ENCODE peak calls at places on chromosome 1, in eight cellular contexts. K is lower leg skin; Z is fibroblast of lung; J is heart left ventricle; A is kidney; H is fibroblast of the aortic adventitia; F is CD8-positive, alpha-beta memory T cell; N is MM.1S. O is an unnamed sample.

GRCh38 chr1:153633161-153633746 is 612 bp upstream of the CHTOP start:
- DNase-seq in K (no peak), Z (no peak), J (peak), A (no peak), H (no peak), F (no peak), N (no peak), O (no peak)

GRCh38 chr1:236605030-236605806 is 902 bp upstream of the HEATR1 start:
- DNase-seq in K (no peak), Z (no peak), J (no peak), A (peak), H (no peak), F (no peak), N (no peak), O (no peak)

GRCh38 chr1:19715334-19716203 is 50.9 kb downstream of the HTR6 start:
- DNase-seq in K (peak), Z (peak), J (peak), A (peak), H (peak), F (peak), N (peak), O (peak)

GRCh38 chr1:38038836-38039235 is 7.8 kb downstream of the POU3F1 start:
- DNase-seq in K (no peak), Z (no peak), J (no peak), A (no peak), H (peak), F (no peak), N (no peak), O (peak)

GRCh38 chr1:10211805-10212405 is 1.5 kb downstream of the KIF1B start:
- DNase-seq in K (no peak), Z (no peak), J (peak), A (no peak), H (no peak), F (no peak), N (no peak), O (peak)

GRCh38 chr1:46458846-46459245 is 30.8 kb upstream of the DMBX1 start:
- DNase-seq in K (no peak), Z (no peak), J (no peak), A (no peak), H (no peak), F (no peak), N (no peak), O (no peak)

GRCh38 chr1:18632711-18633427 is 2.2 kb downstream of the PAX7 start:
- DNase-seq in K (no peak), Z (no peak), J (no peak), A (no peak), H (no peak), F (no peak), N (no peak), O (no peak)

GRCh38 chr1:9630331-9631081 is 21.0 kb upstream of the PIK3CD start:
- DNase-seq in K (no peak), Z (peak), J (no peak), A (no peak), H (no peak), F (no peak), N (no peak), O (no peak)

GRCh38 chr1:33719771-33720670 is 143.9 kb upstream of the HMGB4 start:
- DNase-seq in K (no peak), Z (no peak), J (no peak), A (no peak), H (peak), F (no peak), N (no peak), O (peak)

GRCh38 chr1:206558794-206559660 is 51.7 kb downstream of the RASSF5 start:
- DNase-seq in K (no peak), Z (no peak), J (no peak), A (no peak), H (no peak), F (no peak), N (peak), O (no peak)

GRCh38 chr1:243390315-243390875 is 134.6 kb downstream of the SDCCAG8 start:
- DNase-seq in K (no peak), Z (no peak), J (no peak), A (peak), H (no peak), F (no peak), N (no peak), O (no peak)

GRCh38 chr1:216739771-216740170 is 16.5 kb upstream of the ESRRG start:
- DNase-seq in K (no peak), Z (no peak), J (no peak), A (no peak), H (no peak), F (no peak), N (no peak), O (no peak)

GRCh38 chr1:236560213-236560771 is 36.5 kb downstream of the LGALS8 start:
- DNase-seq in K (no peak), Z (no peak), J (no peak), A (no peak), H (no peak), F (no peak), N (no peak), O (no peak)

GRCh38 chr1:81731989-81732388 is 68.7 kb upstream of the ADGRL2 start:
- DNase-seq in K (no peak), Z (no peak), J (no peak), A (no peak), H (peak), F (no peak), N (no peak), O (no peak)

GRCh38 chr1:89681045-89681729 is 48.3 kb downstream of the LRRC8C start:
- DNase-seq in K (no peak), Z (no peak), J (no peak), A (no peak), H (no peak), F (no peak), N (no peak), O (no peak)

GRCh38 chr1:87953109-87953508 is 624.4 kb downstream of the LMO4 start:
- DNase-seq in K (no peak), Z (no peak), J (no peak), A (no peak), H (peak), F (no peak), N (no peak), O (no peak)

GRCh38 chr1:9394010-9394409 is 101.3 kb downstream of the SPSB1 start:
- DNase-seq in K (no peak), Z (no peak), J (no peak), A (no peak), H (no peak), F (no peak), N (no peak), O (no peak)

GRCh38 chr1:101006553-101006952 is 19.0 kb downstream of the DPH5 start:
- DNase-seq in K (no peak), Z (peak), J (no peak), A (no peak), H (no peak), F (no peak), N (no peak), O (peak)

GRCh38 chr1:202806845-202807366 is 1.3 kb downstream of the KDM5B start:
- DNase-seq in K (no peak), Z (peak), J (peak), A (peak), H (no peak), F (peak), N (no peak), O (peak)

GRCh38 chr1:67166196-67166595 is at the start of gene IL23R:
- DNase-seq in K (no peak), Z (no peak), J (peak), A (no peak), H (no peak), F (peak), N (no peak), O (no peak)

GRCh38 chr1:152153996-152154395 is 5.0 kb downstream of the RPTN start:
- DNase-seq in K (no peak), Z (no peak), J (no peak), A (no peak), H (no peak), F (no peak), N (no peak), O (no peak)

GRCh38 chr1:15430787-15431570 is 7.3 kb upstream of the CTRC start:
- DNase-seq in K (peak), Z (peak), J (no peak), A (no peak), H (peak), F (peak), N (peak), O (peak)

GRCh38 chr1:220527279-220528048 is 472 bp upstream of the MARK1 start:
- DNase-seq in K (peak), Z (no peak), J (peak), A (peak), H (peak), F (no peak), N (no peak), O (peak)

GRCh38 chr1:244280859-244281258 is 170.8 kb downstream of the ADSS2 start:
- DNase-seq in K (no peak), Z (peak), J (no peak), A (no peak), H (no peak), F (no peak), N (no peak), O (peak)

GRCh38 chr1:75366595-75366994 is 232.4 kb downstream of the LHX8 start:
- DNase-seq in K (no peak), Z (no peak), J (no peak), A (no peak), H (no peak), F (no peak), N (no peak), O (no peak)
- H3K4me3 ChIP-seq in K (no peak), Z (no peak), J (no peak), A (no peak), H (no peak), F (no peak), N (no peak), O (no peak)

GRCh38 chr1:30757196-30757949 is at the start of gene LAPTM5:
- DNase-seq in K (peak), Z (peak), J (peak), A (peak), H (peak), F (peak), N (peak), O (peak)

GRCh38 chr1:30756206-30756544 is 1.4 kb downstream of the LAPTM5 start:
- DNase-seq in K (no peak), Z (no peak), J (no peak), A (no peak), H (no peak), F (no peak), N (no peak), O (no peak)

GRCh38 chr1:30755334-30755733 is 2.2 kb downstream of the LAPTM5 start:
- DNase-seq in K (no peak), Z (no peak), J (no peak), A (no peak), H (no peak), F (no peak), N (no peak), O (no peak)

GRCh38 chr1:30755746-30756145 is 1.8 kb downstream of the LAPTM5 start:
- DNase-seq in K (no peak), Z (no peak), J (no peak), A (no peak), H (no peak), F (no peak), N (no peak), O (no peak)

GRCh38 chr1:30756545-30757195 is 904 bp downstream of the LAPTM5 start:
- DNase-seq in K (peak), Z (peak), J (peak), A (peak), H (peak), F (peak), N (peak), O (peak)
- H3K4me3 ChIP-seq in K (peak), Z (no peak), J (peak), A (peak), H (no peak), F (peak), N (peak), O (no peak)

GRCh38 chr1:983736-984475 is 2.0 kb upstream of the PERM1 start:
- DNase-seq in K (no peak), Z (no peak), J (peak), A (peak), H (peak), F (peak), N (no peak), O (no peak)

GRCh38 chr1:982765-983436 is 1.0 kb upstream of the PERM1 start:
- DNase-seq in K (no peak), Z (no peak), J (peak), A (peak), H (no peak), F (no peak), N (no peak), O (no peak)

GRCh38 chr1:981491-981954 is 370 bp downstream of the PERM1 start:
- DNase-seq in K (no peak), Z (no peak), J (peak), A (no peak), H (no peak), F (no peak), N (no peak), O (no peak)

GRCh38 chr1:980602-981395 is 1.1 kb downstream of the PERM1 start:
- DNase-seq in K (no peak), Z (no peak), J (peak), A (peak), H (no peak), F (no peak), N (no peak), O (no peak)

DNA sequence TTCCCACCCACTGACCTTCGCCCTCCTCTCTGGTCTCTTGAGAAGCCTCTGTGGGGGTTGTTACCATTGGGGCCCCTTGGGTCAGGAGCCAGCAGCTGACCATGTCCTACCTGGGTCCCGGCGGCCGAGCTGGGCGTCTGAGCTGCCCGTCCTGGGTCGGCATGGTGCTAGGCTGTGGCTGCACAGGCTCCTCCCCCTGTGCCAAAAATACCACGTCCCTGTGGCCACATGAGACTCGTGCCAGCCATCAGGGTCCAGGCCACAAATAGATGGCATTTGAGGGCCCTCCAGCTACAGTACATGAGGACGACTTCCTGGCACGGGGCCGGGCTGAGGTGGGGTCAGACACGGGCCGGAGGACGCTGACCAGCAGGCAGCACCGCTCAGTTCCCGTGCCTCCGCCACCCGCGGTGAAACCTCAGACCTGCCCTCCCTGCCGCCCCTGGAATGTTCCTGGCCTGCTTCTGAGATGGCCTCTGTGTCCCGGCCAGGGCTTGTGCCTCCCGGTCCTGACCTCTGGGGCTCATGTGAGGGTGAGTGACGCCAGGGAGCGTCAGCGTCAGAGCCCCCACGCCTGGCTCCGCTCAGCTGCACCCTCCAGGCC is at the start of gene PERM1:
- DNase-seq in K (no peak), Z (no peak), J (peak), A (peak), H (no peak), F (no peak), N (no peak), O (no peak)
- H3K4me3 ChIP-seq in K (no peak), Z (no peak), J (peak), A (no peak), H (no peak), F (no peak), N (no peak), O (no peak)

GRCh38 chr1:224623310-224623714 is 7.2 kb downstream of the CNIH3 start:
- DNase-seq in K (no peak), Z (peak), J (no peak), A (no peak), H (no peak), F (no peak), N (no peak), O (peak)
- H3K4me3 ChIP-seq in K (no peak), Z (no peak), J (no peak), A (no peak), H (no peak), F (peak), N (no peak), O (no peak)

DNA sequence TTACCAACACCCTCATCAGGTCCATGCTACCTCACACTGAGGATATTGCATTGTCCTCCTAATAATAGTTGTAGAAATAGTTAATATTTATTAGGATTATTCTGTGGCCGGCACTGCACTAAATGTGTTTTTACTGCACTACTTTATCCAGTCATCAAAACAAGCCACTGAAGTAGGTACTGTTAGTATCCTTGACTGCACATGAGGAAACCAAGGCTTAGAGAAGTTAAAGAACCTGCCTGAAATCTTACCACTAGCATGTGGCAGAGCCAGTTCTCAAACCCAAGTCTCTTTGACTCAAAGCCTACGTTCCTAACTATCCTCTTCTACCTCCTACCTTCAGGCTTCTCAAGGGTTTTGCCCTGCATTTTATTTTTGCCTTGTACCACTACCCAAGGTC is 30.9 kb downstream of the FMO1 start:
- DNase-seq in K (no peak), Z (no peak), J (no peak), A (no peak), H (no peak), F (no peak), N (no peak), O (no peak)
- H3K4me3 ChIP-seq in K (no peak), Z (no peak), J (no peak), A (no peak), H (no peak), F (no peak), N (no peak), O (no peak)

DNA sequence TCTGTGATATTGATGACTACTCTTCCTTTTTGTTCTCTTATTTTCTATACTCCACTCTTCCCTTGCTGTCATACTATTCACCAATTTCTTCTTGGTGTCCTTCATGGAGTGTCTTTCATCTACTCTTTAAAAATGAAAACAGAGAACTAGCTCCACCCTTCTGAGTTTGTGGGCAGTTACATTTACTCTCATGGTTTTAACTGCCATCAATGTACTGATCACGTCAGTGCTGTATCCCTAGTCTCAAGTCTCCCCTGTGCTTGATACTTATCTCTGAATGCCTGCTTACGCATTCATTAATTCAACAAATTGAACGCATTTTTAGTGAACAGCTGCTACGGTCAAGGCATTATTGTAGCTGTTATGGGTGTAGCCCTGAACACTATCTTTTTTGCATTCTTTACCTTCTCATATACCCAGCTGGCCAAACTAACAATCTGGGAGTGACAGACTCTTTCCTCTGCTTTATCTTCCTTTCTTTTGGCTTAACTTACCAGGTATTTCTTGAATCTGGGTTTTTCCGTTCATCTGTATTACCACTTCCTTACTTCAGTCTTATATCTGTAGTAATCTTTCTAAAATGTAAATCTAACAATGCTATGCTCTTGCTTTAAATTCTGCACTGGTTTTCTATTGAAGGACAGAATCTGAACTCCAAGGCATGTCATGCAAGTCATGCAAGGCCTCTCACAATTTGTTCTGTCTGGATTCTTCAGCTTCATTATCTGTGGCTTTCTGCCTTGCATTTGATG is 33.2 kb downstream of the SMG7 start:
- DNase-seq in K (no peak), Z (no peak), J (no peak), A (no peak), H (no peak), F (no peak), N (no peak), O (no peak)
- H3K4me3 ChIP-seq in K (no peak), Z (no peak), J (no peak), A (no peak), H (no peak), F (no peak), N (no peak), O (no peak)

O was measured in foreskin fibroblast.